ENCODE peak calls at places on chromosomes 2 and 18, in six cellular contexts. One of them, this sample, is unnamed.

GRCh38 chr2:113376935-113377445 is 60.5 kb upstream of the ZNG1B start:
- DNase-seq in T-helper 9 cell: no peak
- DNase-seq in HS-5: no peak
- DNase-seq in ureter: no peak
- DNase-seq in T follicular helper cell: no peak
- DNase-seq in kidney epithelial cell: no peak
- DNase-seq in this sample: no peak

GRCh38 chr18:3499498-3499897 is 49.5 kb downstream of the TGIF1 start:
- DNase-seq in T-helper 9 cell: no peak
- DNase-seq in HS-5: no peak
- DNase-seq in ureter: no peak
- DNase-seq in T follicular helper cell: no peak
- DNase-seq in kidney epithelial cell: no peak
- DNase-seq in this sample: no peak

GRCh38 chr2:175062787-175063585 is 57.8 kb upstream of the CHN1 start:
- DNase-seq in T-helper 9 cell: no peak
- DNase-seq in HS-5: no peak
- DNase-seq in ureter: no peak
- DNase-seq in T follicular helper cell: no peak
- DNase-seq in kidney epithelial cell: no peak
- DNase-seq in this sample: no peak

GRCh38 chr2:105877945-105878344 is 133.2 kb downstream of the NCK2 start:
- DNase-seq in T-helper 9 cell: no peak
- DNase-seq in HS-5: no peak
- DNase-seq in ureter: no peak
- DNase-seq in T follicular helper cell: no peak
- DNase-seq in kidney epithelial cell: no peak
- DNase-seq in this sample: no peak

GRCh38 chr2:75560768-75561565 is at the start of gene EVA1A:
- DNase-seq in T-helper 9 cell: no peak
- DNase-seq in HS-5: peak; percentile 57
- DNase-seq in ureter: no peak
- DNase-seq in T follicular helper cell: no peak
- DNase-seq in kidney epithelial cell: peak; percentile 51
- DNase-seq in this sample: peak; percentile 51

GRCh38 chr18:11047817-11048216 is 101.6 kb downstream of the PIEZO2 start:
- DNase-seq in T-helper 9 cell: no peak
- DNase-seq in HS-5: no peak
- DNase-seq in ureter: no peak
- DNase-seq in T follicular helper cell: no peak
- DNase-seq in kidney epithelial cell: no peak
- DNase-seq in this sample: no peak

GRCh38 chr2:7165736-7166135 is 248.5 kb downstream of the RNF144A start:
- DNase-seq in T-helper 9 cell: no peak
- DNase-seq in HS-5: peak; percentile 22
- DNase-seq in ureter: no peak
- DNase-seq in T follicular helper cell: no peak
- DNase-seq in kidney epithelial cell: no peak
- DNase-seq in this sample: no peak

GRCh38 chr2:65120990-65121693 is 8.8 kb downstream of the RAB1A start:
- DNase-seq in T-helper 9 cell: no peak
- DNase-seq in HS-5: no peak
- DNase-seq in ureter: no peak
- DNase-seq in T follicular helper cell: no peak
- DNase-seq in kidney epithelial cell: no peak
- DNase-seq in this sample: no peak

GRCh38 chr2:71858056-71858455 is 289.6 kb downstream of the CYP26B1 start:
- DNase-seq in T-helper 9 cell: no peak
- DNase-seq in HS-5: no peak
- DNase-seq in ureter: no peak
- DNase-seq in T follicular helper cell: no peak
- DNase-seq in kidney epithelial cell: no peak
- DNase-seq in this sample: no peak

GRCh38 chr18:43396266-43396665 is 119.0 kb upstream of the SYT4 start:
- DNase-seq in T-helper 9 cell: no peak
- DNase-seq in HS-5: peak; percentile 10
- DNase-seq in ureter: no peak
- DNase-seq in T follicular helper cell: no peak
- DNase-seq in kidney epithelial cell: no peak
- DNase-seq in this sample: no peak

GRCh38 chr2:230537531-230537976 is 121.6 kb downstream of the SP100 start:
- DNase-seq in T-helper 9 cell: no peak
- DNase-seq in HS-5: no peak
- DNase-seq in ureter: no peak
- DNase-seq in T follicular helper cell: no peak
- DNase-seq in kidney epithelial cell: no peak
- DNase-seq in this sample: no peak

GRCh38 chr2:128549094-128549493 is 230.4 kb upstream of the HS6ST1 start:
- DNase-seq in T-helper 9 cell: no peak
- DNase-seq in HS-5: no peak
- DNase-seq in ureter: no peak
- DNase-seq in T follicular helper cell: no peak
- DNase-seq in kidney epithelial cell: no peak
- DNase-seq in this sample: no peak

GRCh38 chr18:896315-896714 is 8.4 kb upstream of the ADCYAP1 start:
- DNase-seq in T-helper 9 cell: no peak
- DNase-seq in HS-5: no peak
- DNase-seq in ureter: no peak
- DNase-seq in T follicular helper cell: no peak
- DNase-seq in kidney epithelial cell: no peak
- DNase-seq in this sample: no peak

GRCh38 chr18:79405019-79405780 is 9.5 kb downstream of the NFATC1 start:
- DNase-seq in T-helper 9 cell: peak; percentile 58
- DNase-seq in HS-5: no peak
- DNase-seq in ureter: no peak
- DNase-seq in T follicular helper cell: peak; percentile 70
- DNase-seq in kidney epithelial cell: no peak
- DNase-seq in this sample: no peak

GRCh38 chr2:54850171-54851122 is 127.0 kb downstream of the EML6 start:
- DNase-seq in T-helper 9 cell: no peak
- DNase-seq in HS-5: no peak
- DNase-seq in ureter: no peak
- DNase-seq in T follicular helper cell: no peak
- DNase-seq in kidney epithelial cell: no peak
- DNase-seq in this sample: no peak

GRCh38 chr2:28981620-28982371 is 698 bp downstream of the TOGARAM2 start:
- DNase-seq in T-helper 9 cell: no peak
- DNase-seq in HS-5: no peak
- DNase-seq in ureter: no peak
- DNase-seq in T follicular helper cell: no peak
- DNase-seq in kidney epithelial cell: no peak
- DNase-seq in this sample: no peak

GRCh38 chr2:26407517-26407916 is 5.8 kb downstream of the DRC1 start:
- DNase-seq in T-helper 9 cell: no peak
- DNase-seq in HS-5: no peak
- DNase-seq in ureter: no peak
- DNase-seq in T follicular helper cell: no peak
- DNase-seq in kidney epithelial cell: no peak
- DNase-seq in this sample: no peak

GRCh38 chr2:28395334-28396061 is 2.8 kb downstream of the FOSL2 start:
- DNase-seq in T-helper 9 cell: no peak
- DNase-seq in HS-5: peak; percentile 46
- DNase-seq in ureter: peak; percentile 75
- DNase-seq in T follicular helper cell: no peak
- DNase-seq in kidney epithelial cell: no peak
- DNase-seq in this sample: peak; percentile 25

GRCh38 chr18:54147439-54147838 is 77.0 kb downstream of the MBD2 start:
- DNase-seq in T-helper 9 cell: no peak
- DNase-seq in HS-5: no peak
- DNase-seq in ureter: no peak
- DNase-seq in T follicular helper cell: no peak
- DNase-seq in kidney epithelial cell: no peak
- DNase-seq in this sample: no peak

GRCh38 chr2:46720592-46721185 is 194.9 kb downstream of the MCFD2 start:
- DNase-seq in T-helper 9 cell: no peak
- DNase-seq in HS-5: no peak
- DNase-seq in ureter: no peak
- DNase-seq in T follicular helper cell: no peak
- DNase-seq in kidney epithelial cell: no peak
- DNase-seq in this sample: no peak

GRCh38 chr2:187514930-187515329 is 39.3 kb downstream of the TFPI start:
- DNase-seq in T-helper 9 cell: no peak
- DNase-seq in HS-5: no peak
- DNase-seq in ureter: no peak
- DNase-seq in T follicular helper cell: no peak
- DNase-seq in kidney epithelial cell: no peak
- DNase-seq in this sample: no peak

GRCh38 chr2:217710218-217710565 is 292.6 kb downstream of the TNS1 start:
- DNase-seq in T-helper 9 cell: no peak
- DNase-seq in HS-5: no peak
- DNase-seq in ureter: no peak
- DNase-seq in T follicular helper cell: no peak
- DNase-seq in kidney epithelial cell: no peak
- DNase-seq in this sample: no peak

GRCh38 chr2:192060161-192060560 is 134.6 kb downstream of the TMEFF2 start:
- DNase-seq in T-helper 9 cell: no peak
- DNase-seq in HS-5: no peak
- DNase-seq in ureter: no peak
- DNase-seq in T follicular helper cell: no peak
- DNase-seq in kidney epithelial cell: no peak
- DNase-seq in this sample: no peak

GRCh38 chr18:58407263-58407648 is 221.6 kb downstream of the ALPK2 start:
- DNase-seq in T-helper 9 cell: no peak
- DNase-seq in HS-5: no peak
- DNase-seq in ureter: no peak
- DNase-seq in T follicular helper cell: no peak
- DNase-seq in kidney epithelial cell: no peak
- DNase-seq in this sample: no peak

GRCh38 chr2:43020990-43021677 is 205.3 kb downstream of the ZFP36L2 start:
- DNase-seq in T-helper 9 cell: no peak
- DNase-seq in HS-5: no peak
- DNase-seq in ureter: no peak
- DNase-seq in T follicular helper cell: no peak
- DNase-seq in kidney epithelial cell: no peak
- DNase-seq in this sample: no peak

GRCh38 chr2:191833356-191833755 is 13.5 kb downstream of the CAVIN2 start:
- DNase-seq in T-helper 9 cell: no peak
- DNase-seq in HS-5: no peak
- DNase-seq in ureter: no peak
- DNase-seq in T follicular helper cell: no peak
- DNase-seq in kidney epithelial cell: no peak
- DNase-seq in this sample: no peak

GRCh38 chr2:88055049-88055435 is 541 bp downstream of the KRCC1 start:
- DNase-seq in T-helper 9 cell: no peak
- DNase-seq in HS-5: no peak
- DNase-seq in ureter: no peak
- DNase-seq in T follicular helper cell: no peak
- DNase-seq in kidney epithelial cell: no peak
- DNase-seq in this sample: no peak

GRCh38 chr2:77228379-77228778 is 293.8 kb downstream of the LRRTM4 start:
- DNase-seq in T-helper 9 cell: no peak
- DNase-seq in HS-5: no peak
- DNase-seq in ureter: no peak
- DNase-seq in T follicular helper cell: no peak
- DNase-seq in kidney epithelial cell: no peak
- DNase-seq in this sample: peak; percentile 6

GRCh38 chr18:54647176-54647575 is 56.1 kb downstream of the DYNAP start:
- DNase-seq in T-helper 9 cell: no peak
- DNase-seq in HS-5: no peak
- DNase-seq in ureter: no peak
- DNase-seq in T follicular helper cell: no peak
- DNase-seq in kidney epithelial cell: peak; percentile 29
- DNase-seq in this sample: peak; percentile 39

GRCh38 chr2:152336854-152337510 is 2.0 kb downstream of the FMNL2 start:
- DNase-seq in T-helper 9 cell: no peak
- DNase-seq in HS-5: no peak
- DNase-seq in ureter: no peak
- DNase-seq in T follicular helper cell: no peak
- DNase-seq in kidney epithelial cell: no peak
- DNase-seq in this sample: peak; percentile 40

GRCh38 chr2:227347117-227347516 is 22.1 kb downstream of the MFF start:
- DNase-seq in T-helper 9 cell: no peak
- DNase-seq in HS-5: no peak
- DNase-seq in ureter: no peak
- DNase-seq in T follicular helper cell: no peak
- DNase-seq in kidney epithelial cell: no peak
- DNase-seq in this sample: no peak

GRCh38 chr2:121519732-121520640 is 10.7 kb upstream of the RNU4ATAC start:
- DNase-seq in T-helper 9 cell: no peak
- DNase-seq in HS-5: no peak
- DNase-seq in ureter: no peak
- DNase-seq in T follicular helper cell: no peak
- DNase-seq in kidney epithelial cell: no peak
- DNase-seq in this sample: no peak

GRCh38 chr2:24047703-24048033 is 477 bp upstream of the WDCP start:
- DNase-seq in T-helper 9 cell: no peak
- DNase-seq in HS-5: no peak
- DNase-seq in ureter: no peak
- DNase-seq in T follicular helper cell: no peak
- DNase-seq in kidney epithelial cell: no peak
- DNase-seq in this sample: no peak

GRCh38 chr2:133063792-133064191 is 393.8 kb upstream of the LYPD1 start:
- DNase-seq in T-helper 9 cell: no peak
- DNase-seq in HS-5: peak; percentile 4
- DNase-seq in ureter: no peak
- DNase-seq in T follicular helper cell: no peak
- DNase-seq in kidney epithelial cell: peak; percentile 18
- DNase-seq in this sample: peak; percentile 21

GRCh38 chr18:24942144-24942543 is 409.8 kb downstream of the ZNF521 start:
- DNase-seq in T-helper 9 cell: no peak
- DNase-seq in HS-5: no peak
- DNase-seq in ureter: no peak
- DNase-seq in T follicular helper cell: no peak
- DNase-seq in kidney epithelial cell: no peak
- DNase-seq in this sample: no peak

GRCh38 chr2:71256421-71256820 is 29.5 kb upstream of the PAIP2B start:
- DNase-seq in T-helper 9 cell: no peak
- DNase-seq in HS-5: no peak
- DNase-seq in ureter: no peak
- DNase-seq in T follicular helper cell: no peak
- DNase-seq in kidney epithelial cell: no peak
- DNase-seq in this sample: no peak

GRCh38 chr2:212960336-212960735 is 191.1 kb downstream of the IKZF2 start:
- DNase-seq in T-helper 9 cell: no peak
- DNase-seq in HS-5: no peak
- DNase-seq in ureter: no peak
- DNase-seq in T follicular helper cell: no peak
- DNase-seq in kidney epithelial cell: no peak
- DNase-seq in this sample: no peak

GRCh38 chr2:16122556-16122955 is 182.2 kb downstream of the MYCN start:
- DNase-seq in T-helper 9 cell: no peak
- DNase-seq in HS-5: no peak
- DNase-seq in ureter: no peak
- DNase-seq in T follicular helper cell: no peak
- DNase-seq in kidney epithelial cell: no peak
- DNase-seq in this sample: no peak

GRCh38 chr2:238243496-238244076 is 3.7 kb upstream of the HES6 start:
- DNase-seq in T-helper 9 cell: no peak
- DNase-seq in HS-5: no peak
- DNase-seq in ureter: no peak
- DNase-seq in T follicular helper cell: no peak
- DNase-seq in kidney epithelial cell: no peak
- DNase-seq in this sample: no peak

This sample was measured in H4.